ENCODE peak calls at places on chromosomes 13 and 19, in eight cellular contexts. R is tibial nerve; S is stimulated activated CD4-positive, alpha-beta T cell treated with anti-CD3 and anti-CD28 coated beads, TNF-alpha, amount 100 ng/mL, for 48 hours; U is H7; C is CD4-positive, alpha-beta T cell; O is HT-29; N is HL-60; W is naive thymus-derived CD8-positive, alpha-beta T cell. J is an unnamed sample.

GRCh38 chr13:112652512-112653458 is 37.1 kb upstream of the ATP11A start:
- DNase-seq in C (no peak), W (no peak), S (no peak), U (no peak), R (no peak), O (no peak), N (no peak), J (no peak)

GRCh38 chr19:2032296-2032941 is 16.9 kb upstream of the BTBD2 start:
- DNase-seq in W (no peak), U (peak), O (peak), C (no peak), N (peak), R (peak), S (no peak), J (no peak)

GRCh38 chr13:32577032-32577431 is 9.2 kb upstream of the PDS5B start:
- DNase-seq in U (no peak), W (no peak), C (no peak), N (no peak), S (no peak), O (no peak), R (no peak), J (no peak)

GRCh38 chr13:43611631-43612416 is 174.9 kb downstream of the ENOX1 start:
- DNase-seq in S (no peak), N (no peak), O (no peak), U (no peak), W (no peak), C (no peak), R (no peak), J (no peak)

GRCh38 chr13:96958286-96958891 is 35.9 kb downstream of the OXGR1 start:
- DNase-seq in C (no peak), R (no peak), W (no peak), N (no peak), O (peak), U (peak), S (no peak), J (no peak)

GRCh38 chr19:17049711-17050280 is 23.2 kb upstream of the CPAMD8 start:
- DNase-seq in S (no peak), R (no peak), U (no peak), C (no peak), W (no peak), O (peak), N (no peak), J (no peak)

GRCh38 chr13:29707876-29708543 is 112.5 kb upstream of the SLC7A1 start:
- DNase-seq in R (no peak), O (peak), U (peak), S (peak), W (peak), C (peak), N (peak), J (peak)

GRCh38 chr13:71320452-71320851 is 546.6 kb downstream of the DACH1 start:
- DNase-seq in W (no peak), S (no peak), U (peak), N (peak), R (no peak), C (no peak), O (peak), J (no peak)

GRCh38 chr19:6062274-6062673 is 48.0 kb downstream of the RFX2 start:
- DNase-seq in O (no peak), U (peak), S (no peak), W (no peak), R (no peak), N (peak), C (peak), J (no peak)

GRCh38 chr13:112117955-112118302 is 51.0 kb downstream of the SOX1 start:
- DNase-seq in C (no peak), O (no peak), S (no peak), R (no peak), N (no peak), W (no peak), U (no peak), J (no peak)

GRCh38 chr13:88656751-88657150 is 985.6 kb downstream of the SLITRK5 start:
- DNase-seq in C (no peak), R (no peak), U (no peak), W (no peak), S (no peak), O (no peak), N (no peak), J (no peak)

GRCh38 chr13:61891420-61891819 is 475.8 kb upstream of the PCDH20 start:
- DNase-seq in S (no peak), W (no peak), R (no peak), N (no peak), C (no peak), O (no peak), U (no peak), J (no peak)

GRCh38 chr19:4014541-4015491 is 7.3 kb downstream of the PIAS4 start:
- DNase-seq in S (peak), N (no peak), W (no peak), C (peak), R (no peak), U (peak), O (no peak), J (no peak)

GRCh38 chr19:22545751-22546150 is 88.4 kb upstream of the ZNF492 start:
- DNase-seq in U (peak), O (peak), C (no peak), S (peak), R (no peak), N (peak), W (no peak), J (no peak)

GRCh38 chr19:52716578-52716977 is 18.3 kb downstream of the ZNF611 start:
- DNase-seq in U (peak), S (no peak), O (no peak), R (no peak), N (no peak), C (no peak), W (no peak), J (no peak)